ENCODE peak calls at places on chromosomes 6 and 20, in eight cellular contexts. W is GM23248; J is spleen; G is Panc1; S is CD8-positive, alpha-beta T cell; Q is GM23338; R is upper lobe of right lung; T is dorsolateral prefrontal cortex. C is an unnamed sample.

GRCh38 chr6:3041606-3042005 is 26.7 kb upstream of the RIPK1 start:
- DNase-seq in J (no peak), W (no peak), G (no peak), T (no peak), Q (peak), R (no peak), S (no peak), C (no peak)

GRCh38 chr6:24807584-24807983 is 8.9 kb upstream of the ARMH2 start:
- DNase-seq in Q (no peak), T (no peak), G (no peak), S (no peak), J (no peak), W (no peak), R (no peak), C (no peak)

GRCh38 chr6:36793913-36794703 is 45.1 kb downstream of the CPNE5 start:
- DNase-seq in T (peak), S (no peak), W (no peak), J (no peak), R (no peak), G (no peak), Q (peak), C (no peak)

GRCh38 chr6:158170656-158171081 is 2.5 kb downstream of the GTF2H5 start:
- DNase-seq in R (no peak), Q (peak), S (no peak), J (no peak), W (peak), G (no peak), T (no peak), C (no peak)

GRCh38 chr6:89146748-89147715 is 1.2 kb downstream of the PM20D2 start:
- DNase-seq in J (no peak), S (no peak), G (no peak), Q (peak), T (no peak), W (peak), R (no peak), C (no peak)

GRCh38 chr20:47501483-47502270 is at the start of gene NCOA3:
- DNase-seq in R (peak), Q (peak), S (peak), T (peak), W (peak), G (peak), J (peak), C (peak)

GRCh38 chr6:19327246-19327645 is 509.9 kb upstream of the ID4 start:
- DNase-seq in G (no peak), R (no peak), T (no peak), S (no peak), Q (no peak), J (no peak), W (peak), C (no peak)

GRCh38 chr20:63447345-63447744 is 25.1 kb downstream of the KCNQ2 start:
- DNase-seq in R (no peak), Q (no peak), S (no peak), T (no peak), G (no peak), J (no peak), W (no peak), C (no peak)

GRCh38 chr20:25336561-25337422 is 53.8 kb downstream of the ABHD12 start:
- DNase-seq in T (peak), G (no peak), R (no peak), J (no peak), S (no peak), Q (peak), W (peak), C (peak)

GRCh38 chr20:39596554-39596953 is 634.4 kb downstream of the DHX35 start:
- DNase-seq in W (no peak), Q (no peak), T (no peak), S (no peak), R (no peak), G (no peak), J (no peak), C (no peak)

GRCh38 chr6:66057034-66057433 is 350.0 kb upstream of the EYS start:
- DNase-seq in T (no peak), G (no peak), S (no peak), W (no peak), J (no peak), Q (no peak), R (no peak), C (no peak)

GRCh38 chr6:26234421-26235239 is 130.4 kb upstream of the BTN3A2 start:
- DNase-seq in Q (peak), T (peak), W (peak), G (no peak), R (no peak), J (peak), S (peak), C (no peak)

GRCh38 chr20:32527447-32528055 is 57.6 kb downstream of the NOL4L start:
- DNase-seq in G (no peak), J (no peak), R (no peak), S (no peak), W (no peak), Q (no peak), T (no peak), C (no peak)

GRCh38 chr6:48236375-48236774 is 125.4 kb upstream of the PTCHD4 start:
- DNase-seq in Q (no peak), G (no peak), R (no peak), W (no peak), S (no peak), T (no peak), J (no peak), C (no peak)

GRCh38 chr20:43448748-43449535 is 8.8 kb upstream of the SRSF6 start:
- DNase-seq in T (peak), Q (peak), G (peak), S (peak), J (no peak), R (no peak), W (peak), C (no peak)

GRCh38 chr6:7241709-7242645 is 71.0 kb downstream of the SSR1 start:
- DNase-seq in S (no peak), G (no peak), R (no peak), W (peak), Q (no peak), J (no peak), T (no peak), C (no peak)

GRCh38 chr6:5466459-5466858 is 205.1 kb downstream of the FARS2 start:
- DNase-seq in W (peak), Q (no peak), G (no peak), S (no peak), T (no peak), J (no peak), R (no peak), C (no peak)

GRCh38 chr6:126437225-126437624 is 97.3 kb downstream of the CENPW start:
- DNase-seq in Q (no peak), G (no peak), R (no peak), S (no peak), W (no peak), J (no peak), T (no peak), C (no peak)

GRCh38 chr6:111843347-111844147 is 29.7 kb downstream of the FYN start:
- DNase-seq in W (no peak), T (no peak), G (no peak), Q (no peak), S (peak), J (peak), R (no peak), C (no peak)

GRCh38 chr6:165098165-165098564 is 211.2 kb downstream of the C6orf118 start:
- DNase-seq in G (no peak), W (peak), J (no peak), Q (no peak), R (no peak), T (no peak), S (no peak), C (peak)

GRCh38 chr6:156864557-156864956 is 87.4 kb downstream of the ARID1B start:
- DNase-seq in T (no peak), G (no peak), W (no peak), R (no peak), Q (no peak), J (no peak), S (no peak), C (no peak)

GRCh38 chr6:32666420-32667300 is at the start of gene HLA-DQB1:
- DNase-seq in G (no peak), Q (peak), J (no peak), W (peak), S (peak), R (no peak), T (no peak), C (no peak)

GRCh38 chr20:49821850-49822249 is 9.2 kb downstream of the SLC9A8 start:
- DNase-seq in Q (no peak), S (no peak), W (peak), R (no peak), T (no peak), J (no peak), G (no peak), C (no peak)

GRCh38 chr6:2744206-2744771 is 6.4 kb downstream of the MYLK4 start:
- DNase-seq in S (no peak), T (peak), Q (no peak), R (no peak), J (no peak), W (peak), G (no peak), C (no peak)

GRCh38 chr20:58875541-58876134 is 23.1 kb downstream of the GNAS start:
- DNase-seq in J (no peak), G (no peak), R (no peak), T (no peak), Q (no peak), W (peak), S (no peak), C (no peak)

GRCh38 chr6:165599596-165600487 is 63.2 kb downstream of the PDE10A start:
- DNase-seq in Q (no peak), J (no peak), T (no peak), W (no peak), R (no peak), G (no peak), S (no peak), C (no peak)

GRCh38 chr20:20213722-20214121 is 154.2 kb upstream of the INSM1 start:
- DNase-seq in S (no peak), J (no peak), R (no peak), Q (no peak), G (no peak), W (no peak), T (no peak), C (no peak)

GRCh38 chr20:36666181-36666740 is 20.3 kb upstream of the SLA2 start:
- DNase-seq in S (no peak), J (no peak), R (no peak), T (no peak), W (peak), Q (no peak), G (no peak), C (no peak)

GRCh38 chr6:9657994-9658393 is 756.9 kb downstream of the TFAP2A start:
- DNase-seq in R (no peak), S (no peak), J (no peak), T (no peak), W (peak), Q (no peak), G (no peak), C (no peak)

GRCh38 chr6:150638765-150639164 is 39.1 kb downstream of the PLEKHG1 start:
- DNase-seq in W (no peak), Q (no peak), S (no peak), T (no peak), G (no peak), R (no peak), J (no peak), C (no peak)
- H3K27ac ChIP-seq in W (no peak), Q (no peak), S (no peak), T (no peak), G (no peak), R (no peak), J (no peak), C (no peak)

GRCh38 chr6:93416575-93417420 is 2.6 kb downstream of the EPHA7 start:
- DNase-seq in Q (peak), J (peak), S (no peak), G (no peak), R (no peak), T (peak), W (peak), C (no peak)
- H3K4me3 ChIP-seq in Q (peak), J (peak), S (no peak), G (peak), R (no peak), T (peak), W (no peak), C (peak)

GRCh38 chr6:31663961-31664789 is 622 bp downstream of the GPANK1 start:
- DNase-seq in R (no peak), G (no peak), Q (no peak), S (no peak), T (no peak), W (peak), J (peak), C (no peak)

GRCh38 chr6:31661867-31662723 is 1.5 kb upstream of the C6orf47 start:
- DNase-seq in T (no peak), G (no peak), R (no peak), Q (no peak), W (no peak), S (no peak), J (no peak), C (no peak)

GRCh38 chr6:31660998-31661866 is 654 bp upstream of the C6orf47 start:
- DNase-seq in W (peak), T (no peak), S (no peak), R (no peak), J (no peak), Q (no peak), G (no peak), C (no peak)

GRCh38 chr6:31664790-31665500 is at the start of gene GPANK1:
- DNase-seq in W (peak), R (peak), J (peak), S (peak), Q (peak), T (peak), G (peak), C (no peak)

GRCh38 chr6:31663087-31663960 is 1.5 kb downstream of the GPANK1 start:
- DNase-seq in R (no peak), S (no peak), J (no peak), Q (no peak), W (peak), G (no peak), T (no peak), C (no peak)
- H3K27ac ChIP-seq in R (peak), S (peak), J (peak), Q (peak), W (peak), G (peak), T (peak), C (no peak)

DNA sequence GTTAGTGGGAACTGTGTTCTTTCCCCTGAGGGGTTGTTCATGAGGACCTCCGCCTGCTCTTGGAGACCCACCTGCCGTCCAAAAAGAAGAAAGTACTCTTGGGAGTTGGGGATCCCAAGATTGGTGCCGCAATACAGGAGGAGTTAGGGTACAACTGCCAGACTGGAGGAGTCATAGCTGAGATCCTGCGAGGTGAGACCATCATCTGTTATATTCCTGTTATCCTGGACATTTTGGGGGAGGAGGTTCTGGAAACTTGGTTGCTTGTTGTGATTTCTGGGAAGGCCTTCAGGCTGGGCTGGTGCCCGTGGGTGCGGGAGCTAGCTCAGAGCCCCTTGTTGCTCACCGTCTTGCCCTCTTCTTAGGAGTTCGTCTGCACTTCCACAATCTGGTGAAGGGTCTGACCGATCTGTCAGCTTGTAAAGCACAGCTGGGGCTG is 2.0 kb downstream of the NOP56 start:
- DNase-seq in Q (no peak), R (no peak), T (no peak), S (no peak), W (no peak), G (no peak), J (no peak), C (no peak)
- H3K4me3 ChIP-seq in Q (peak), R (no peak), T (no peak), S (peak), W (peak), G (peak), J (no peak), C (no peak)

C was measured in iPS DF 6.9.